ENCODE peak calls at places on chromosomes 7 and 10, in four cellular contexts. One of them, this sample, is unnamed.

GRCh38 chr10:127894146-127894545 is 1.4 kb upstream of the CLRN3 start:
- DNase-seq in HepG2: no peak
- DNase-seq in stomach: no peak
- DNase-seq in SK-N-SH: no peak
- DNase-seq in this sample: no peak

GRCh38 chr10:115026041-115026779 is 67.0 kb upstream of the ATRNL1 start:
- DNase-seq in HepG2: no peak
- DNase-seq in stomach: no peak
- DNase-seq in SK-N-SH: peak
- DNase-seq in this sample: no peak

GRCh38 chr10:119190353-119190752 is 11.7 kb upstream of the PRDX3 start:
- DNase-seq in HepG2: no peak
- DNase-seq in stomach: no peak
- DNase-seq in SK-N-SH: no peak
- DNase-seq in this sample: no peak

GRCh38 chr10:71005337-71006305 is 117.3 kb upstream of the PCBD1 start:
- DNase-seq in HepG2: no peak
- DNase-seq in stomach: no peak
- DNase-seq in SK-N-SH: no peak
- DNase-seq in this sample: no peak

GRCh38 chr10:102375250-102375649 is 20.3 kb upstream of the NFKB2 start:
- DNase-seq in HepG2: no peak
- DNase-seq in stomach: no peak
- DNase-seq in SK-N-SH: no peak
- DNase-seq in this sample: no peak

GRCh38 chr10:124621637-124622036 is 122.5 kb downstream of the FAM53B start:
- DNase-seq in HepG2: no peak
- DNase-seq in stomach: no peak
- DNase-seq in SK-N-SH: no peak
- DNase-seq in this sample: no peak

GRCh38 chr7:142875456-142875855 is 10.1 kb downstream of the TRPV6 start:
- DNase-seq in HepG2: no peak
- DNase-seq in stomach: no peak
- DNase-seq in SK-N-SH: no peak
- DNase-seq in this sample: peak

GRCh38 chr7:4794591-4795350 is 19.3 kb downstream of the AP5Z1 start:
- DNase-seq in HepG2: no peak
- DNase-seq in stomach: no peak
- DNase-seq in SK-N-SH: no peak
- DNase-seq in this sample: no peak

GRCh38 chr10:114023198-114023597 is 20.5 kb upstream of the ADRB1 start:
- DNase-seq in HepG2: no peak
- DNase-seq in stomach: no peak
- DNase-seq in SK-N-SH: no peak
- DNase-seq in this sample: no peak

GRCh38 chr10:1199897-1200721 is 143.9 kb downstream of the WDR37 start:
- DNase-seq in HepG2: no peak
- DNase-seq in stomach: peak
- DNase-seq in SK-N-SH: no peak
- DNase-seq in this sample: peak

GRCh38 chr7:157570531-157571200 is 233.9 kb downstream of the DNAJB6 start:
- DNase-seq in HepG2: no peak
- DNase-seq in stomach: no peak
- DNase-seq in SK-N-SH: no peak
- DNase-seq in this sample: no peak

GRCh38 chr10:133143200-133143533 is 16.9 kb upstream of the KNDC1 start:
- DNase-seq in HepG2: no peak
- DNase-seq in stomach: no peak
- DNase-seq in SK-N-SH: no peak
- DNase-seq in this sample: no peak
- TF ChIP-seq EP300 in HepG2: no peak
- TF ChIP-seq EP300 in stomach: no peak
- TF ChIP-seq EP300 in SK-N-SH: no peak
- TF ChIP-seq EP300 in this sample: no peak

GRCh38 chr7:145378197-145378596 is 542.3 kb upstream of the TPK1 start:
- DNase-seq in HepG2: no peak
- DNase-seq in stomach: no peak
- DNase-seq in SK-N-SH: no peak
- DNase-seq in this sample: no peak

GRCh38 chr7:145382762-145383161 is 546.9 kb upstream of the TPK1 start:
- DNase-seq in HepG2: no peak
- DNase-seq in stomach: no peak
- DNase-seq in SK-N-SH: no peak
- DNase-seq in this sample: no peak
- H3K27ac ChIP-seq in HepG2: no peak
- H3K27ac ChIP-seq in stomach: no peak
- H3K27ac ChIP-seq in SK-N-SH: no peak
- H3K27ac ChIP-seq in this sample: no peak

GRCh38 chr10:11318812-11319598 is 292.4 kb downstream of the USP6NL start:
- DNase-seq in HepG2: no peak
- DNase-seq in stomach: no peak
- DNase-seq in SK-N-SH: no peak
- DNase-seq in this sample: no peak
- TF ChIP-seq POLR2AphosphoS5 in HepG2: no peak
- TF ChIP-seq POLR2AphosphoS5 in stomach: no peak
- TF ChIP-seq POLR2AphosphoS5 in SK-N-SH: no peak
- TF ChIP-seq POLR2AphosphoS5 in this sample: no peak

GRCh38 chr7:150311146-150311545 is 12.0 kb upstream of the LRRC61 start:
- DNase-seq in HepG2: no peak
- DNase-seq in stomach: no peak
- DNase-seq in SK-N-SH: no peak
- DNase-seq in this sample: no peak
- TF ChIP-seq EP300 in HepG2: no peak
- TF ChIP-seq EP300 in stomach: no peak
- TF ChIP-seq EP300 in SK-N-SH: no peak
- TF ChIP-seq EP300 in this sample: no peak

GRCh38 chr7:101951757-101952156 is 134.3 kb downstream of the CUX1 start:
- DNase-seq in HepG2: no peak
- DNase-seq in stomach: no peak
- DNase-seq in SK-N-SH: no peak
- DNase-seq in this sample: no peak
- H3K27ac ChIP-seq in HepG2: no peak
- H3K27ac ChIP-seq in stomach: peak
- H3K27ac ChIP-seq in SK-N-SH: peak
- H3K27ac ChIP-seq in this sample: no peak

DNA sequence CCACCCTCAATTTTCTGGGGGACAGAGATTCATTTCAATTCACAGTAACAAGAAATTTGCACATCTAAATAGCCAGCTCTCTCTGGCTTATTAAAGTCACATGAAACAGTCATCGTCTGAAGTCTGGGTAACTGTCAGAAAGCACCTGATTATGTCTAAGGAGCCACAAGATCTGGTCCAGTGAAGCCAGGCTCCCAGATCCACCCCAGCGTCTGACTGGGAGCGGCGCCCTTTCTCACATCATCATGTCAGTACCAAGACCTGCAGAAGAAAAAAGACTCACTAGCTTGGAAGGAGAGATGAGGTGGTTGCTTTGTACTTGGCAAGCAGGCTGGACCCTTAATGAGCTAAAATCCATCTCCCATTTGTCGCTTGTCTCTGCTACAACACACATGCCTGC is 58.5 kb downstream of the VOPP1 start:
- DNase-seq in HepG2: no peak
- DNase-seq in stomach: no peak
- DNase-seq in SK-N-SH: no peak
- DNase-seq in this sample: no peak
- TF ChIP-seq POLR2AphosphoS5 in HepG2: no peak
- TF ChIP-seq POLR2AphosphoS5 in stomach: no peak
- TF ChIP-seq POLR2AphosphoS5 in SK-N-SH: no peak
- TF ChIP-seq POLR2AphosphoS5 in this sample: no peak

GRCh38 chr7:114819629-114820362 is 102.1 kb upstream of the MDFIC start:
- DNase-seq in HepG2: peak
- DNase-seq in stomach: no peak
- DNase-seq in SK-N-SH: no peak
- DNase-seq in this sample: no peak
- TF ChIP-seq EP300 in HepG2: no peak
- TF ChIP-seq EP300 in stomach: no peak
- TF ChIP-seq EP300 in SK-N-SH: no peak
- TF ChIP-seq EP300 in this sample: no peak

DNA sequence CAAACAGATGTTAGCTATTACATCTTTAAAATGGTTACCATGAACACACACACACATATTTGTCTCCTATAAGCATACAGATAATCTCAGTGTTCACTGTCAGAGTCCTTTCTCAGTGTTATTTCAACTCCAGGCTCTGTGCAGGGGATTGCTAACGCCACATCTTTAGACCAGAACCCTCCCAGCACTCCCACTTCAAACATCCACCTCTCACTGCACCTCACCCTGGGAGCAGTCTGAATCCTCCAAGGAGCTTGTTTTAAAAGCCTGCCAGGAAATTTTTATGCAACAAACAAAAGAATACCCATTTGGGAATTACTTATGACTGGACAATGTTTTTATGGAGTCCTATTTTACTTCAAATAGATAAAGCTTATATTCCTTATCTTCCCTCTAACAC is 107.4 kb downstream of the PARD3 start:
- DNase-seq in HepG2: no peak
- DNase-seq in stomach: no peak
- DNase-seq in SK-N-SH: peak
- DNase-seq in this sample: no peak
- H3K27ac ChIP-seq in HepG2: no peak
- H3K27ac ChIP-seq in stomach: no peak
- H3K27ac ChIP-seq in SK-N-SH: peak
- H3K27ac ChIP-seq in this sample: no peak

DNA sequence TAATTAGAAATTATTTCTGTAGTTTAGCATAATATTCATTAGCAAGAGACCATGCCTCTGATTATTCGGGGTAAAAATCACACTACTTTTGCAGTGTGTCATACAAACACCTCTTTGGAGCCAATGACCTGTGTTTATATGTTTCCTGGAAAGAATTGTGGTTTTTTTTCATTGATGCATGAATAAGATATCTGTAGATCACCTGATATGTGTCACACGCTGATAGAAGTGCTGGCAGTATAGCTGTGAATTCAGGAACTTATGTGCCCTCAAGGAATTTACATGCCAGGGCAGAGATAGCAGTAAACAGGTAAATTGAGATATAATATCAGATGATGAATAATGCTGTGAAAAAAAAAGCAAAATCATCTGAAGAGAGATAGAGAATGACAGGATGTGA is 118.2 kb downstream of the VPS50 start:
- DNase-seq in HepG2: no peak
- DNase-seq in stomach: no peak
- DNase-seq in SK-N-SH: no peak
- DNase-seq in this sample: no peak
- TF ChIP-seq POLR2AphosphoS5 in HepG2: no peak
- TF ChIP-seq POLR2AphosphoS5 in stomach: no peak
- TF ChIP-seq POLR2AphosphoS5 in SK-N-SH: no peak
- TF ChIP-seq POLR2AphosphoS5 in this sample: no peak